ENCODE peak calls at places on chromosomes 1 and 21, in nine cellular contexts. One of them, this sample, is unnamed.

GRCh38 chr1:79197421-79197820 is 190.9 kb upstream of the ADGRL4 start:
- DNase-seq in astrocyte of the spinal cord: peak
- DNase-seq in cardiac muscle cell: peak
- DNase-seq in fibroblast of lung: peak
- DNase-seq in choroid plexus epithelial cell: peak
- DNase-seq in HepG2: no peak
- DNase-seq in dorsolateral prefrontal cortex: no peak
- DNase-seq in fibroblast of mammary gland: peak
- DNase-seq in psoas muscle: no peak
- DNase-seq in this sample: no peak

GRCh38 chr1:97883823-97884222 is 37.0 kb downstream of the DPYD start:
- DNase-seq in fibroblast of mammary gland: no peak
- DNase-seq in psoas muscle: no peak
- DNase-seq in dorsolateral prefrontal cortex: no peak
- DNase-seq in fibroblast of lung: no peak
- DNase-seq in choroid plexus epithelial cell: no peak
- DNase-seq in cardiac muscle cell: no peak
- DNase-seq in HepG2: no peak
- DNase-seq in astrocyte of the spinal cord: no peak
- DNase-seq in this sample: no peak

GRCh38 chr1:1832820-1833219 is 54.5 kb upstream of the NADK start:
- DNase-seq in dorsolateral prefrontal cortex: no peak
- DNase-seq in astrocyte of the spinal cord: no peak
- DNase-seq in cardiac muscle cell: no peak
- DNase-seq in fibroblast of lung: no peak
- DNase-seq in psoas muscle: no peak
- DNase-seq in choroid plexus epithelial cell: no peak
- DNase-seq in fibroblast of mammary gland: peak
- DNase-seq in HepG2: peak
- DNase-seq in this sample: no peak

GRCh38 chr1:67019121-67019520 is 34.8 kb downstream of the SLC35D1 start:
- DNase-seq in cardiac muscle cell: no peak
- DNase-seq in fibroblast of lung: no peak
- DNase-seq in choroid plexus epithelial cell: no peak
- DNase-seq in psoas muscle: no peak
- DNase-seq in HepG2: no peak
- DNase-seq in fibroblast of mammary gland: no peak
- DNase-seq in dorsolateral prefrontal cortex: no peak
- DNase-seq in astrocyte of the spinal cord: no peak
- DNase-seq in this sample: no peak

GRCh38 chr1:44354268-44354839 is 703 bp downstream of the ERI3 start:
- DNase-seq in cardiac muscle cell: peak
- DNase-seq in astrocyte of the spinal cord: peak
- DNase-seq in fibroblast of lung: peak
- DNase-seq in HepG2: no peak
- DNase-seq in psoas muscle: peak
- DNase-seq in choroid plexus epithelial cell: peak
- DNase-seq in dorsolateral prefrontal cortex: no peak
- DNase-seq in fibroblast of mammary gland: peak
- DNase-seq in this sample: no peak

GRCh38 chr1:5389101-5389885 is 602.9 kb downstream of the NPHP4 start:
- DNase-seq in dorsolateral prefrontal cortex: no peak
- DNase-seq in fibroblast of lung: no peak
- DNase-seq in cardiac muscle cell: no peak
- DNase-seq in choroid plexus epithelial cell: no peak
- DNase-seq in astrocyte of the spinal cord: no peak
- DNase-seq in fibroblast of mammary gland: no peak
- DNase-seq in HepG2: no peak
- DNase-seq in psoas muscle: no peak
- DNase-seq in this sample: no peak

GRCh38 chr1:20634594-20635084 is 1.4 kb downstream of the PINK1 start:
- DNase-seq in choroid plexus epithelial cell: peak
- DNase-seq in dorsolateral prefrontal cortex: peak
- DNase-seq in cardiac muscle cell: peak
- DNase-seq in fibroblast of lung: peak
- DNase-seq in psoas muscle: peak
- DNase-seq in astrocyte of the spinal cord: peak
- DNase-seq in HepG2: peak
- DNase-seq in fibroblast of mammary gland: peak
- DNase-seq in this sample: no peak

GRCh38 chr1:199291022-199291740 is 652.3 kb downstream of the PTPRC start:
- DNase-seq in fibroblast of mammary gland: no peak
- DNase-seq in fibroblast of lung: no peak
- DNase-seq in psoas muscle: no peak
- DNase-seq in astrocyte of the spinal cord: no peak
- DNase-seq in HepG2: no peak
- DNase-seq in cardiac muscle cell: no peak
- DNase-seq in dorsolateral prefrontal cortex: no peak
- DNase-seq in choroid plexus epithelial cell: no peak
- DNase-seq in this sample: no peak

GRCh38 chr1:107277022-107277421 is 136.2 kb downstream of the NTNG1 start:
- DNase-seq in fibroblast of lung: peak
- DNase-seq in psoas muscle: no peak
- DNase-seq in astrocyte of the spinal cord: peak
- DNase-seq in choroid plexus epithelial cell: peak
- DNase-seq in HepG2: peak
- DNase-seq in cardiac muscle cell: peak
- DNase-seq in fibroblast of mammary gland: peak
- DNase-seq in dorsolateral prefrontal cortex: peak
- DNase-seq in this sample: peak

GRCh38 chr1:239976130-239976968 is 115.3 kb upstream of the FMN2 start:
- DNase-seq in HepG2: peak
- DNase-seq in dorsolateral prefrontal cortex: peak
- DNase-seq in fibroblast of lung: peak
- DNase-seq in psoas muscle: no peak
- DNase-seq in choroid plexus epithelial cell: peak
- DNase-seq in fibroblast of mammary gland: peak
- DNase-seq in cardiac muscle cell: peak
- DNase-seq in astrocyte of the spinal cord: peak
- DNase-seq in this sample: peak

GRCh38 chr21:45893166-45894106 is 88.1 kb upstream of the COL6A1 start:
- DNase-seq in cardiac muscle cell: no peak
- DNase-seq in fibroblast of mammary gland: no peak
- DNase-seq in fibroblast of lung: no peak
- DNase-seq in psoas muscle: peak
- DNase-seq in dorsolateral prefrontal cortex: peak
- DNase-seq in HepG2: no peak
- DNase-seq in astrocyte of the spinal cord: no peak
- DNase-seq in choroid plexus epithelial cell: no peak
- DNase-seq in this sample: no peak

GRCh38 chr1:206686486-206687249 is 2.0 kb downstream of the MAPKAPK2 start:
- DNase-seq in choroid plexus epithelial cell: no peak
- DNase-seq in astrocyte of the spinal cord: no peak
- DNase-seq in HepG2: no peak
- DNase-seq in fibroblast of lung: no peak
- DNase-seq in fibroblast of mammary gland: no peak
- DNase-seq in dorsolateral prefrontal cortex: no peak
- DNase-seq in cardiac muscle cell: no peak
- DNase-seq in psoas muscle: no peak
- DNase-seq in this sample: no peak

GRCh38 chr1:179129702-179130473 is 48.0 kb downstream of the TOR3A start:
- DNase-seq in HepG2: no peak
- DNase-seq in psoas muscle: no peak
- DNase-seq in choroid plexus epithelial cell: peak
- DNase-seq in fibroblast of mammary gland: no peak
- DNase-seq in astrocyte of the spinal cord: peak
- DNase-seq in cardiac muscle cell: no peak
- DNase-seq in dorsolateral prefrontal cortex: no peak
- DNase-seq in fibroblast of lung: peak
- DNase-seq in this sample: no peak

GRCh38 chr1:205256956-205257615 is 29.3 kb downstream of the TMCC2 start:
- DNase-seq in dorsolateral prefrontal cortex: no peak
- DNase-seq in astrocyte of the spinal cord: no peak
- DNase-seq in fibroblast of mammary gland: no peak
- DNase-seq in cardiac muscle cell: no peak
- DNase-seq in fibroblast of lung: no peak
- DNase-seq in choroid plexus epithelial cell: no peak
- DNase-seq in HepG2: no peak
- DNase-seq in psoas muscle: no peak
- DNase-seq in this sample: no peak

DNA sequence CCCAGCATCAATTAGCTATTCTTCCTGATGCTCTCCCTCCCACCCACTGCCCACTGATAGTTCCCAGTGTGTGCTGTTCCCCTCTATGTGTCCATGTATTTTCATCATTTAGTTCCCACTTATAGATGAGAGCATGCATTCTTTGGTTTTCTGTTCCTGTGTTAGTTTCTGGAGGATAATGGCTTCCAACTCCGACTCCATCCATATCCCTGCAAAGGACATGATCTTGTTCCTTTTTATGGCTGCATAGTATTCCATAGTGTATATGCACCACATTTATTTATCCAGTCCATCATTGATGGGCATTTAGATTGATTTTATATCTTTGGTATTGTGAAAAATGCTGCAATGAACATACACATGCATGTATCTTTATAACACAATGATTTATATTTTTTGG is 30.2 kb downstream of the DISC1 start:
- DNase-seq in psoas muscle: no peak
- DNase-seq in dorsolateral prefrontal cortex: no peak
- DNase-seq in astrocyte of the spinal cord: no peak
- DNase-seq in fibroblast of lung: no peak
- DNase-seq in choroid plexus epithelial cell: no peak
- DNase-seq in cardiac muscle cell: no peak
- DNase-seq in HepG2: no peak
- DNase-seq in fibroblast of mammary gland: no peak
- DNase-seq in this sample: no peak
- TF ChIP-seq CTCF in psoas muscle: no peak
- TF ChIP-seq CTCF in dorsolateral prefrontal cortex: no peak
- TF ChIP-seq CTCF in astrocyte of the spinal cord: no peak
- TF ChIP-seq CTCF in fibroblast of lung: no peak
- TF ChIP-seq CTCF in choroid plexus epithelial cell: no peak
- TF ChIP-seq CTCF in cardiac muscle cell: no peak
- TF ChIP-seq CTCF in HepG2: no peak
- TF ChIP-seq CTCF in fibroblast of mammary gland: no peak
- TF ChIP-seq CTCF in this sample: no peak

GRCh38 chr1:194570449-194570848 is 1384.0 kb upstream of the B3GALT2 start:
- DNase-seq in dorsolateral prefrontal cortex: no peak
- DNase-seq in fibroblast of mammary gland: no peak
- DNase-seq in fibroblast of lung: peak
- DNase-seq in HepG2: no peak
- DNase-seq in astrocyte of the spinal cord: no peak
- DNase-seq in choroid plexus epithelial cell: no peak
- DNase-seq in psoas muscle: no peak
- DNase-seq in cardiac muscle cell: no peak
- DNase-seq in this sample: no peak
- H3K4me3 ChIP-seq in dorsolateral prefrontal cortex: no peak
- H3K4me3 ChIP-seq in fibroblast of mammary gland: no peak
- H3K4me3 ChIP-seq in fibroblast of lung: no peak
- H3K4me3 ChIP-seq in HepG2: no peak
- H3K4me3 ChIP-seq in astrocyte of the spinal cord: no peak
- H3K4me3 ChIP-seq in choroid plexus epithelial cell: no peak
- H3K4me3 ChIP-seq in psoas muscle: no peak
- H3K4me3 ChIP-seq in cardiac muscle cell: no peak
- H3K4me3 ChIP-seq in this sample: no peak

GRCh38 chr1:92748138-92748537 is 36.8 kb downstream of the EVI5 start:
- DNase-seq in choroid plexus epithelial cell: peak
- DNase-seq in fibroblast of lung: no peak
- DNase-seq in fibroblast of mammary gland: no peak
- DNase-seq in cardiac muscle cell: no peak
- DNase-seq in HepG2: no peak
- DNase-seq in psoas muscle: no peak
- DNase-seq in astrocyte of the spinal cord: no peak
- DNase-seq in dorsolateral prefrontal cortex: no peak
- DNase-seq in this sample: no peak

GRCh38 chr1:92754000-92754787 is 30.7 kb downstream of the EVI5 start:
- DNase-seq in fibroblast of mammary gland: peak
- DNase-seq in choroid plexus epithelial cell: peak
- DNase-seq in astrocyte of the spinal cord: peak
- DNase-seq in psoas muscle: no peak
- DNase-seq in dorsolateral prefrontal cortex: no peak
- DNase-seq in HepG2: no peak
- DNase-seq in cardiac muscle cell: peak
- DNase-seq in fibroblast of lung: peak
- DNase-seq in this sample: peak

GRCh38 chr1:92752719-92753118 is 32.2 kb downstream of the EVI5 start:
- DNase-seq in astrocyte of the spinal cord: peak
- DNase-seq in dorsolateral prefrontal cortex: no peak
- DNase-seq in fibroblast of lung: peak
- DNase-seq in HepG2: no peak
- DNase-seq in fibroblast of mammary gland: peak
- DNase-seq in psoas muscle: no peak
- DNase-seq in choroid plexus epithelial cell: no peak
- DNase-seq in cardiac muscle cell: peak
- DNase-seq in this sample: peak

GRCh38 chr1:92747735-92748134 is 37.2 kb downstream of the EVI5 start:
- DNase-seq in cardiac muscle cell: peak
- DNase-seq in astrocyte of the spinal cord: no peak
- DNase-seq in psoas muscle: no peak
- DNase-seq in dorsolateral prefrontal cortex: no peak
- DNase-seq in fibroblast of mammary gland: peak
- DNase-seq in HepG2: no peak
- DNase-seq in fibroblast of lung: peak
- DNase-seq in choroid plexus epithelial cell: peak
- DNase-seq in this sample: no peak

GRCh38 chr1:92749024-92749634 is 35.8 kb downstream of the EVI5 start:
- DNase-seq in astrocyte of the spinal cord: peak
- DNase-seq in fibroblast of mammary gland: peak
- DNase-seq in dorsolateral prefrontal cortex: no peak
- DNase-seq in choroid plexus epithelial cell: peak
- DNase-seq in psoas muscle: no peak
- DNase-seq in cardiac muscle cell: peak
- DNase-seq in HepG2: peak
- DNase-seq in fibroblast of lung: peak
- DNase-seq in this sample: peak
- TF ChIP-seq CTCF in astrocyte of the spinal cord: peak
- TF ChIP-seq CTCF in fibroblast of mammary gland: peak
- TF ChIP-seq CTCF in dorsolateral prefrontal cortex: peak
- TF ChIP-seq CTCF in choroid plexus epithelial cell: peak
- TF ChIP-seq CTCF in psoas muscle: peak
- TF ChIP-seq CTCF in cardiac muscle cell: peak
- TF ChIP-seq CTCF in HepG2: peak
- TF ChIP-seq CTCF in fibroblast of lung: peak
- TF ChIP-seq CTCF in this sample: peak

DNA sequence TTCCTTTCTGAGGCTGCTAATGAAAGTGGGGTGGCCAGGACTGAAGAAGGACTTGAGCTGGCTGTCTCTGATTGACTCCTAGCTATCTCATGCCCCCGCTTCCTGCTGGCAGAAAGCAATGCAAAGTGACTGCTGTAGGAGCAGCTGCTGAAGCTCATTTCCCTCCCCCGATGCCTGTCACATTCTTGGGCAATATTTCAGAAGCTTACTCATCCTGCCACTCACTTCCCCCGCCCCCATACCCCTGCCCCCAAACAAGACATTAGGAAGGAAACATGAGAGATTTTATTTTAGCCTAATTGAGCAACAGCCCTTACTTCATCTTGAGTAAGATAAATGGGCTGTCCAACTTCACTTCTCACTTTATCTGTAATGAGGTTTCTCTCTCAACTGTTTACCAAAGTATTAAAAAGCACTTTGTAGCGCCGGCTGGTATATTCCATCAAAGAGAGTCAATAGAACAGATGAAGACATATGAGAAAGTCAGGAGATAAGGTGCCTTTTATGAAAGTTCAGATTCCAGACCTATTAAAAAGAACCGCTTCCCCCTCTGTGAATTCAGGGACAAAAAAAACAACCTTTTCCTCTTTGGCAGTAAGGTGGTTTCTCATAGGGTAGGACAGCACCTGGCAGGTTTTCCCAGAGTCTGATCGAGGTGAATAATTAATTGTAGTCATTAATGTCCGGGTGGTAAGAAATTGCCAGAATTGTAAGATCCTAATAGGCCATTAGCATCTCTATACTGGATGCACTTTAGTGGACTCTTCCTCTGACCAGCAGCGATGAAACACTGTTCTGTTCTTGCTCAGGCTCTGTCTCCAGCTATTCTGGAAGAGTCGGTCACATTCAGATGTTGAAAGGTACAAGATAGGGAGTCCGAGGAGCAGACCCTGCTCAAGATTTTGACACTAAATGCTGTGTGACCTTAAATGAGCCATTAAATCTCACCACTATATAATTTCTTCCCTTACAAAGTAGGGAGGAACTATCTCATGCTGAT is 70.2 kb downstream of the SH3GLB1 start:
- DNase-seq in dorsolateral prefrontal cortex: no peak
- DNase-seq in cardiac muscle cell: peak
- DNase-seq in psoas muscle: peak
- DNase-seq in fibroblast of mammary gland: peak
- DNase-seq in astrocyte of the spinal cord: peak
- DNase-seq in HepG2: peak
- DNase-seq in choroid plexus epithelial cell: peak
- DNase-seq in fibroblast of lung: peak
- DNase-seq in this sample: peak
- H3K4me3 ChIP-seq in dorsolateral prefrontal cortex: no peak
- H3K4me3 ChIP-seq in cardiac muscle cell: no peak
- H3K4me3 ChIP-seq in psoas muscle: peak
- H3K4me3 ChIP-seq in fibroblast of mammary gland: no peak
- H3K4me3 ChIP-seq in astrocyte of the spinal cord: no peak
- H3K4me3 ChIP-seq in HepG2: peak
- H3K4me3 ChIP-seq in choroid plexus epithelial cell: no peak
- H3K4me3 ChIP-seq in fibroblast of lung: peak
- H3K4me3 ChIP-seq in this sample: no peak